ENCODE peak calls at places on chromosomes 16 and 17, in five cellular contexts. R is neuronal stem cell, L is H9, K is IMR-90, P is mesenchymal stem cell. A is an unnamed sample. For H3K4me1, the result is how much of the 10 kb centered on the place peaks cover.

GRCh38 chr16:53053967-53054669 is 673 bp upstream of the CHD9 start:
- DNase-seq in K (no peak), P (no peak), L (no peak), R (no peak), A (no peak)

GRCh38 chr17:21085707-21086106 is 41.1 kb upstream of the DHRS7B start:
- DNase-seq in R (no peak), L (peak), K (no peak), P (no peak), A (no peak)

GRCh38 chr17:68248886-68249872 is 1.3 kb downstream of the AMZ2 start:
- DNase-seq in K (no peak), P (peak), R (no peak), L (no peak), A (no peak)

GRCh38 chr17:40182606-40183005 is 5.3 kb downstream of the RAPGEFL1 start:
- DNase-seq in K (no peak), L (no peak), P (no peak), R (no peak), A (no peak)

GRCh38 chr16:15888072-15888976 is at the start of gene CEP20:
- DNase-seq in K (peak), R (peak), L (peak), P (peak), A (peak)

GRCh38 chr17:45667591-45668171 is 116.4 kb upstream of the CRHR1 start:
- DNase-seq in R (no peak), K (no peak), P (no peak), L (no peak), A (no peak)

GRCh38 chr16:79599256-79599836 is 1.2 kb downstream of the MAF start:
- DNase-seq in P (no peak), L (peak), K (no peak), R (no peak), A (peak)

GRCh38 chr16:20111143-20111542 is 37.5 kb upstream of the GPR139 start:
- DNase-seq in K (no peak), L (no peak), P (no peak), R (no peak), A (no peak)

GRCh38 chr16:87877942-87878507 is 8.7 kb upstream of the SLC7A5 start:
- DNase-seq in R (no peak), P (no peak), L (no peak), K (no peak), A (no peak)

GRCh38 chr16:30972872-30973271 is 12.1 kb upstream of the HSD3B7 start:
- DNase-seq in K (peak), P (peak), R (no peak), L (no peak), A (no peak)

GRCh38 chr16:10840703-10841102 is 22.1 kb upstream of the TVP23A start:
- DNase-seq in L (no peak), K (no peak), P (no peak), R (no peak), A (no peak)

GRCh38 chr17:7043544-7044268 is at the start of gene SLC16A11:
- DNase-seq in R (no peak), P (no peak), L (no peak), K (peak), A (no peak)

GRCh38 chr16:88373211-88373610 is 9.5 kb upstream of the ZNF469 start:
- DNase-seq in K (no peak), P (no peak), R (no peak), L (no peak), A (no peak)

GRCh38 chr16:89805136-89805905 is 11.1 kb downstream of the FANCA start:
- DNase-seq in L (no peak), K (peak), R (no peak), P (peak), A (peak)

GRCh38 chr17:2704031-2704889 is 7.3 kb downstream of the CLUH start:
- DNase-seq in R (no peak), P (no peak), K (no peak), L (no peak), A (no peak)

GRCh38 chr17:64223931-64224657 is 39.0 kb downstream of the TEX2 start:
- DNase-seq in K (no peak), L (no peak), R (no peak), P (no peak), A (no peak)

GRCh38 chr17:37220609-37220953 is 155.2 kb upstream of the C17orf78 start:
- DNase-seq in R (peak), K (peak), L (peak), P (peak), A (peak)

GRCh38 chr17:66006654-66007053 is 185.3 kb downstream of the CEP112 start:
- DNase-seq in L (no peak), K (no peak), R (no peak), P (no peak), A (no peak)

DNA sequence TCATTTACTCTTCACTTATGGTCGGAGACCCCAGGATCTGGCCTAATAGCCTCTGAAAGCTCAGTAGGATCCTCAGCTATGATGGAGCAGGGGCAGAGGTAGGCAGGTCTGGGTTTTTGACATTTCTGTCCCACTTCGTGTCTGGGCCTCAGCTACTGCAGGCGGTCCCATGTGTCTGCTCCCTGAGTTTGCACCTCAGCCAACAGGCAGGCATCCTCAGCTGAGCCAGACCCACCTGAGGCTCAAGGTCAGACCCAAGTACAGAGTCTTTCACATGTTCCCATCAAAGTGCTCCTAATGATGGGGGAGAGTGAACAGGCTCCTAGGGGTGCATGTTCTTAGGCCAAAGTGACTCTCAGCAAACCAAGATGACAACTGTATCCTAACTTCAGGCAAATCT is 2.9 kb upstream of the RASL10B start:
- DNase-seq in L (no peak), R (no peak), K (no peak), P (no peak), A (no peak)
- H3K4me1 ChIP-seq in L (under half), R (under half), K (under half), P (under half), A (under half)

DNA sequence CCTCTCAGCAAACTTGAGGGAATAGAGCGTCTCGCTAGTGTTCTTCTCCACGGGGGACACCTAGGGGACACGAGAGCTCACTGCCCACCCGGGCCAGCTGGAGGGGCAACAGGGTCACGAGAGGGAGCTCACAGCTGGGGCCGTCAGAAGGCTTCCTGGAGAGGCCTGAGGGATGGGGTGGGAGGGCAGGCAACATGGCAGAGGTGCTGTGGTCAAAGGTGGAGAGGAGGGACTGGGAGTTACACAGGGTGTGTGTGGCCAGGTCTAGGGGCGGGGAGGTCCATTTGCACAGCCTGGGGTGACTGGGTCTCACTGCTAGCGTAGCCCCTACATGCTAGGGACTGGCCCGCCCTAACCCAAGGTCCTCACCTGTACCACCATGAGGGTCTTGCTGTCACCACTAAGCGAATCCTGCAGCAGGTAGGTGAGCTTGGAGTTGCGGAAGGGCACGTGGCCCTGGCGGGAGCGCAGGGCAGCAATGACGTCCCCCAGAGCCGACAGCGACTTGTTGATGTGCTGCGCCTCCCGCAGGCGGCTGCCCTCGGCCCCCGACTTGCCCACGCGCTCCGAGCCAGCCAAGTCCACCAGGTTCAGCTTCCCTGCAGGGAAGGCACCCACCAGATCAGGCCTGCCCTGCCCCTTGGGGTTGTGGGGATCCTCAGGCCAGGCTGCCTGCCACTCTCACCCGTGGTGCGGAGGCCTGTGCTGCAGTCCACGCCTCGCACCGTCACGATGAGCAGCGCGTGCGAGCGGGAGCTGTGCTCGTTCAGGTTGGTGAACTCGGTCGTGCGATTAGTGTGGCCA is 25.0 kb downstream of the KATNB1 start:
- DNase-seq in R (no peak), P (no peak), L (peak), K (no peak), A (no peak)
- H4K8ac ChIP-seq in R (no peak), P (no peak), L (no peak), K (no peak), A (no peak)

GRCh38 chr17:9432121-9432866 is 143.3 kb downstream of the STX8 start:
- DNase-seq in R (no peak), P (peak), L (no peak), K (peak), A (peak)
- H3K9ac ChIP-seq in R (no peak), P (peak), L (no peak), K (no peak), A (no peak)

DNA sequence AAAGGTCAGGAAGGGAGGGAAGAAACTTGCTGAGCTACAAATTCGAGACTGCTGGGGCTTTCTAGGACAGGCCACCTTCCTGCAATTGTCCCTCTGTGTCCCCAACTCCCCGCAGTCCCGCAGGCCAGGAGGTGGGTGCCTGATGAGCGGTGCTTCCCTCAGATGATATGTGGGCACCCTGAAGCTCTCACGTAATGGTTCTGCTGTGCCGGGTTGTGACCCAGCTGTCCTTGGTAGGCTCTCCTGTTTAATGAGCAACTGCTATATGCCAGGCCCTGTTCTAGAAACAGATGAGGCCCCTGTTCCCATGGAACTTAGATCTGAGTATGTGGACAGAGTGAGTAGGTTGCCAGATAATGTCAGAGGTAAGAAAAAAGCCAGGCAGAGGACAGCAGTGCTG is 22.0 kb upstream of the MYO15B start:
- DNase-seq in P (no peak), R (no peak), L (no peak), K (no peak), A (no peak)
- H3K4me1 ChIP-seq in P (under half), R (under half), L (under half), K (under half), A (under half)

GRCh38 chr16:28098171-28098958 is 34.9 kb upstream of the GSG1L start:
- DNase-seq in K (no peak), R (no peak), P (no peak), L (no peak), A (no peak)

GRCh38 chr16:28093383-28093725 is 29.8 kb upstream of the GSG1L start:
- DNase-seq in P (no peak), L (no peak), R (no peak), K (no peak), A (no peak)

GRCh38 chr16:28097500-28097899 is 34.0 kb upstream of the GSG1L start:
- DNase-seq in K (no peak), R (no peak), L (no peak), P (no peak), A (no peak)

GRCh38 chr16:28098959-28099945 is 35.7 kb upstream of the GSG1L start:
- DNase-seq in K (no peak), L (no peak), P (no peak), R (no peak), A (no peak)

GRCh38 chr16:28096974-28097373 is 33.5 kb upstream of the GSG1L start:
- DNase-seq in P (no peak), R (no peak), K (no peak), L (no peak), A (no peak)
- H4K8ac ChIP-seq in P (no peak), R (no peak), K (no peak), L (no peak), A (no peak)

A was measured in trophoblast cell.